ENCODE peak calls at places on chromosomes 5 and 9, in seven cellular contexts. W is neural crest cell, Z is CD14-positive monocyte, L is fibroblast of the aortic adventitia, S is GM23338, H is A549, T is GM20000. P is an unnamed sample.

GRCh38 chr5:171850354-171850947 is 64.8 kb downstream of the SMIM23 start:
- DNase-seq in S (peak), L (peak), H (peak), T (no peak), Z (no peak), W (no peak), P (no peak)

GRCh38 chr5:72630056-72630455 is 122.8 kb upstream of the ZNF366 start:
- DNase-seq in S (no peak), T (no peak), H (no peak), L (no peak), Z (no peak), W (no peak), P (no peak)

GRCh38 chr9:79568337-79569084 is 3.3 kb upstream of the TLE4 start:
- DNase-seq in T (peak), Z (no peak), H (no peak), S (no peak), L (no peak), W (no peak), P (no peak)

GRCh38 chr5:98541641-98542040 is 231.8 kb upstream of the RGMB start:
- DNase-seq in T (no peak), L (no peak), Z (no peak), H (no peak), W (no peak), S (no peak), P (no peak)

GRCh38 chr5:132414634-132415377 is 45.3 kb downstream of the SLC22A5 start:
- DNase-seq in W (no peak), Z (no peak), H (peak), L (peak), S (no peak), T (peak), P (no peak)

GRCh38 chr9:136711751-136712689 is at the start of gene DIPK1B:
- DNase-seq in Z (no peak), S (peak), L (no peak), T (no peak), H (no peak), W (peak), P (peak)

GRCh38 chr9:21027295-21027694 is 4.1 kb downstream of the HACD4 start:
- DNase-seq in T (no peak), H (no peak), W (no peak), Z (no peak), L (peak), S (no peak), P (no peak)

GRCh38 chr9:71765693-71766092 is 2.6 kb downstream of the CEMIP2 start:
- DNase-seq in W (no peak), L (peak), H (no peak), S (no peak), T (no peak), Z (no peak), P (no peak)

GRCh38 chr5:10338996-10339903 is 14.2 kb upstream of the MARCHF6 start:
- DNase-seq in Z (no peak), W (peak), L (no peak), T (no peak), S (peak), H (no peak), P (no peak)

GRCh38 chr9:131809941-131810344 is 70.1 kb upstream of the RAPGEF1 start:
- DNase-seq in H (no peak), S (no peak), L (peak), Z (no peak), T (no peak), W (no peak), P (no peak)

GRCh38 chr9:109745335-109746283 is 34.4 kb upstream of the PALM2AKAP2 start:
- DNase-seq in L (peak), S (peak), Z (no peak), W (no peak), H (no peak), T (no peak), P (no peak)

GRCh38 chr9:75633658-75634057 is 256.8 kb upstream of the PCSK5 start:
- DNase-seq in H (no peak), W (no peak), T (no peak), S (no peak), Z (no peak), L (no peak), P (no peak)

GRCh38 chr5:67249590-67249895 is 52.9 kb upstream of the CD180 start:
- DNase-seq in Z (no peak), T (no peak), L (peak), W (no peak), S (no peak), H (no peak), P (no peak)

GRCh38 chr5:42598311-42598710 is 158.3 kb upstream of the CCDC152 start:
- DNase-seq in S (no peak), W (no peak), H (no peak), T (no peak), Z (no peak), L (no peak), P (no peak)

GRCh38 chr9:69584746-69585145 is 87.4 kb downstream of the APBA1 start:
- DNase-seq in T (no peak), W (no peak), Z (no peak), S (no peak), L (peak), H (no peak), P (no peak)

GRCh38 chr5:180026320-180026719 is 45.2 kb downstream of the RNF130 start:
- DNase-seq in S (peak), H (no peak), Z (peak), T (no peak), W (no peak), L (peak), P (no peak)

GRCh38 chr9:2346277-2346913 is 275.2 kb upstream of the VLDLR start:
- DNase-seq in Z (no peak), W (no peak), S (no peak), L (no peak), H (no peak), T (no peak), P (no peak)

GRCh38 chr5:88872971-88873370 is 10.0 kb downstream of the MEF2C start:
- DNase-seq in W (no peak), H (no peak), S (no peak), L (no peak), Z (no peak), T (no peak), P (no peak)

GRCh38 chr9:98652741-98653140 is 56.0 kb downstream of the GABBR2 start:
- DNase-seq in Z (no peak), L (no peak), H (no peak), T (no peak), S (no peak), W (no peak), P (no peak)

GRCh38 chr5:111775224-111775623 is 18.2 kb upstream of the NREP start:
- DNase-seq in L (peak), W (no peak), Z (no peak), S (no peak), T (no peak), H (no peak), P (no peak)

GRCh38 chr9:93207326-93207814 is 23.4 kb downstream of the WNK2 start:
- DNase-seq in S (no peak), L (peak), T (no peak), H (no peak), W (no peak), Z (no peak), P (no peak)

GRCh38 chr9:18142964-18143363 is 331.0 kb upstream of the ADAMTSL1 start:
- DNase-seq in T (no peak), Z (no peak), W (no peak), S (peak), H (no peak), L (peak), P (no peak)

GRCh38 chr9:18138676-18139075 is 335.3 kb upstream of the ADAMTSL1 start:
- DNase-seq in S (no peak), T (no peak), L (no peak), Z (no peak), W (no peak), H (no peak), P (no peak)

GRCh38 chr9:18141681-18142080 is 332.3 kb upstream of the ADAMTSL1 start:
- DNase-seq in S (no peak), Z (no peak), H (no peak), L (no peak), T (no peak), W (no peak), P (no peak)

DNA sequence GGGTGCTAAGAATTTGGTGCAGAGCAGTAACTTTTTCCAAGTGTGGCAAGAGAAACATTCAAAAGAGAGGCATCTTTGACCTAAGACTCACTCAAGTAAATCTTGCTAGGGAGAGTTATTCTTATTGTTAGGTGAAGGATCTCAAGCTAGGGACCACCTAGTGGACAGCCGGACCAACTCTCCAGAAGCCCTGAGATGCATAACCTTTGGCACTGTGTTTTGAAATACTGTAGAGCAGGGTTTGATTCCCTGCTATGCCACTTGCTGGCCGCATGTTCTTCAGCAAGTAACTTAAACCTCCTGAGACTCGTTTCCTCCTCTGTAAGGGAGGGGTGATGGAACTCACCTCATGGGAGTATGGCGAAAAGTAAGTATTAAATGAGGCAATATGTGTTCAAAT is 336.1 kb upstream of the ADAMTSL1 start:
- DNase-seq in S (peak), Z (no peak), H (no peak), W (no peak), L (no peak), T (no peak), P (no peak)
- TF ChIP-seq CTCF in S (peak), Z (no peak), H (no peak), W (no peak), L (peak), T (no peak), P (no peak)

GRCh38 chr5:151719228-151719861 is 32.6 kb upstream of the SPARC start:
- DNase-seq in Z (no peak), W (peak), S (peak), H (no peak), T (no peak), L (peak), P (no peak)
- TF ChIP-seq CTCF in Z (peak), W (peak), S (peak), H (peak), T (peak), L (peak), P (peak)

GRCh38 chr9:113578279-113578865 is 114.8 kb downstream of the RGS3 start:
- DNase-seq in S (no peak), W (no peak), T (no peak), H (no peak), Z (no peak), L (no peak), P (no peak)
- TF ChIP-seq CTCF in S (peak), W (no peak), T (no peak), H (no peak), Z (no peak), L (no peak), P (no peak)

DNA sequence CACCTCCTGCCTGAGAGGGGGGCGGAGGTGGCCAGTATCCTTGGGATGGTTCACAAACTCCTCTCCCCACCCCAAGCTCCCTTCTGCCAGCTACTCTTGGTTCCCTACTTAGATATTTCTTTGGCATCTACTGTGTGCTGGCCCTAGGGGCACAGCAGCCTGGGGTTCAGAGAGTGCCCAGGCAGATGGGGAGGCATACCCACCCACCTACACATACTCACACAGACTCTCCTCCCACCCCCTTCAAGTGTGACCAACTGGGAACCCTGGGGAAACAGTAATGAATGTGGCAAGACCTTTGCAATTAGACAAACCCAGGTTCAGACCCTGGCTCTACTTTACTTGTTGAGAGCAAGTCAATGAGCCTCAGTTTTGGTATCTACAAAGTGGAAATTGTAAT is 44.4 kb upstream of the PSD2 start:
- DNase-seq in S (no peak), T (no peak), W (no peak), Z (no peak), H (no peak), L (no peak), P (no peak)
- TF ChIP-seq CTCF in S (no peak), T (no peak), W (no peak), Z (no peak), H (no peak), L (no peak), P (no peak)

DNA sequence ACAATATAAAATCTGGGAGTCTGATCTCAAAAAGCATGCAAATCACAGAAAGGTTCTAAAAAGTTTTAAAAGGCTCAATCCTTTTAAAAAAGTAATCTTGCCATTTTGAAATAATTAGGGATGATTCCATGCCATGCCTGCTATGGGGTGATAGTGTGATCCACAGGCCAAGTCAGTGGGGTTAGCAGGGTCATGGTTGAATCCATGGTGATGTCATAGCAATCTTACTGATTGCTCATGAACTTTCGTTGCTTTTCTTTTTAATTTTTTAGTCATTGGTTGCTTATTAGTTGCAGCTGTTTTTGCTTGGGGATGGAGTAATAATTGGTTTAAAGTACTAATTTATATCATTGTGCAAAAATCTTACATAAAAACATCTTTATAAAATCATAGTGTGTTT is 485.0 kb downstream of the ENC1 start:
- DNase-seq in H (no peak), Z (no peak), S (no peak), W (no peak), L (no peak), T (no peak), P (no peak)
- TF ChIP-seq CTCF in H (no peak), Z (no peak), S (no peak), W (no peak), L (no peak), T (no peak), P (no peak)

DNA sequence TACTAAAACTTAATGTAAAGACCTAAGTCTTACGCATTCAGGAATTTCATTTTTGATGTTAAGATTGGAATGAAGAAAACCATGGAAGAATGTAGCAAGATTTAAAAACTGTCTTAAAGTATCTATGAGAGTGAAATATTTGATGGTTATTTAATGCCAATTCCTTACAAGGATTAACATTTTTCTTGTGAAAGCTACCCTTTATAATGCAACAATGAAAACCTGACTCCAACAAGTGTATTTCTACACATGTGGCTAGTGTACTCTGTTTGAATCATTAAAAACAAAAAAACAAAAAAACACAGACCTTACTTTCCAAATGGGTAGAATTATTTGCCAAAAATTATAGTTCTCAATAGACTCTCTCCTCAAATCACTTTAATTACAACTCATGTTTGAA is 172.0 kb downstream of the NNT start:
- DNase-seq in L (no peak), H (no peak), Z (no peak), T (no peak), S (no peak), W (no peak), P (no peak)
- TF ChIP-seq CTCF in L (no peak), H (no peak), Z (no peak), T (no peak), S (no peak), W (no peak), P (no peak)

GRCh38 chr5:56422060-56422762 is 189.1 kb upstream of the ANKRD55 start:
- DNase-seq in S (no peak), Z (no peak), L (no peak), W (no peak), H (no peak), T (no peak), P (no peak)
- TF ChIP-seq CTCF in S (no peak), Z (no peak), L (no peak), W (no peak), H (no peak), T (no peak), P (no peak)

GRCh38 chr5:142032747-142033631 is 20.2 kb upstream of the GNPDA1 start:
- DNase-seq in S (no peak), Z (no peak), T (no peak), L (no peak), H (no peak), W (no peak), P (no peak)

GRCh38 chr5:142038735-142039134 is 25.9 kb upstream of the GNPDA1 start:
- DNase-seq in W (no peak), H (no peak), S (no peak), L (no peak), T (no peak), Z (no peak), P (no peak)

GRCh38 chr5:142034994-142035393 is 22.2 kb upstream of the GNPDA1 start:
- DNase-seq in L (no peak), S (no peak), H (no peak), Z (no peak), T (no peak), W (no peak), P (no peak)

GRCh38 chr5:142040285-142040684 is 27.5 kb upstream of the GNPDA1 start:
- DNase-seq in S (no peak), L (no peak), H (no peak), W (no peak), T (no peak), Z (no peak), P (no peak)

GRCh38 chr5:142036918-142037317 is 24.1 kb upstream of the GNPDA1 start:
- DNase-seq in Z (no peak), W (no peak), S (no peak), T (no peak), H (no peak), L (no peak), P (no peak)
- TF ChIP-seq CTCF in Z (no peak), W (no peak), S (no peak), T (no peak), H (no peak), L (no peak), P (no peak)

GRCh38 chr5:20680718-20681302 is 692.8 kb upstream of the CDH18 start:
- DNase-seq in S (peak), W (no peak), H (no peak), Z (no peak), T (no peak), L (peak), P (no peak)
- TF ChIP-seq CTCF in S (no peak), W (no peak), H (no peak), Z (no peak), T (no peak), L (no peak), P (no peak)